ENCODE peak calls at places on chromosomes 3 and 15, in four cellular contexts. One of them, this sample, is unnamed. For H3K27me3, the result is how much of the 10 kb centered on the place peaks cover.

GRCh38 chr3:78941587-78941986 is 826.2 kb downstream of the ROBO1 start:
- DNase-seq in HCT116: no peak
- DNase-seq in PC-3: peak
- DNase-seq in SK-N-SH: no peak
- DNase-seq in this sample: no peak

GRCh38 chr3:126465928-126466564 is 9.6 kb downstream of the ZXDC start:
- DNase-seq in HCT116: no peak
- DNase-seq in PC-3: no peak
- DNase-seq in SK-N-SH: no peak
- DNase-seq in this sample: no peak

GRCh38 chr15:84666373-84666772 is 8.4 kb upstream of the NMB start:
- DNase-seq in HCT116: no peak
- DNase-seq in PC-3: no peak
- DNase-seq in SK-N-SH: no peak
- DNase-seq in this sample: no peak

GRCh38 chr15:36737430-36737891 is 158.0 kb downstream of the CDIN1 start:
- DNase-seq in HCT116: no peak
- DNase-seq in PC-3: peak
- DNase-seq in SK-N-SH: no peak
- DNase-seq in this sample: no peak

GRCh38 chr3:121490161-121490560 is 55.6 kb downstream of the POLQ start:
- DNase-seq in HCT116: no peak
- DNase-seq in PC-3: no peak
- DNase-seq in SK-N-SH: no peak
- DNase-seq in this sample: no peak

GRCh38 chr3:102629943-102630342 is 195.1 kb downstream of the ZPLD1 start:
- DNase-seq in HCT116: no peak
- DNase-seq in PC-3: no peak
- DNase-seq in SK-N-SH: no peak
- DNase-seq in this sample: no peak

GRCh38 chr3:188513662-188514328 is 359.8 kb downstream of the LPP start:
- DNase-seq in HCT116: no peak
- DNase-seq in PC-3: no peak
- DNase-seq in SK-N-SH: no peak
- DNase-seq in this sample: no peak

GRCh38 chr3:126391631-126392030 is 3.1 kb upstream of the CFAP100 start:
- DNase-seq in HCT116: no peak
- DNase-seq in PC-3: no peak
- DNase-seq in SK-N-SH: peak
- DNase-seq in this sample: no peak

GRCh38 chr3:194139085-194139976 is 3.4 kb downstream of the HES1 start:
- DNase-seq in HCT116: no peak
- DNase-seq in PC-3: peak
- DNase-seq in SK-N-SH: peak
- DNase-seq in this sample: no peak

GRCh38 chr3:14343338-14344112 is 58.9 kb upstream of the SLC6A6 start:
- DNase-seq in HCT116: no peak
- DNase-seq in PC-3: no peak
- DNase-seq in SK-N-SH: no peak
- DNase-seq in this sample: no peak

GRCh38 chr15:71891026-71891425 is 80.7 kb downstream of the NR2E3 start:
- DNase-seq in HCT116: no peak
- DNase-seq in PC-3: no peak
- DNase-seq in SK-N-SH: no peak
- DNase-seq in this sample: no peak

GRCh38 chr15:53378096-53378620 is 381.3 kb downstream of the WDR72 start:
- DNase-seq in HCT116: no peak
- DNase-seq in PC-3: no peak
- DNase-seq in SK-N-SH: no peak
- DNase-seq in this sample: no peak

GRCh38 chr15:55407631-55407948 is 569 bp downstream of the CCPG1 start:
- DNase-seq in HCT116: no peak
- DNase-seq in PC-3: no peak
- DNase-seq in SK-N-SH: no peak
- DNase-seq in this sample: no peak

GRCh38 chr3:87247086-87247781 is 20.1 kb downstream of the CHMP2B start:
- DNase-seq in HCT116: no peak
- DNase-seq in PC-3: peak
- DNase-seq in SK-N-SH: no peak
- DNase-seq in this sample: no peak

GRCh38 chr3:8490079-8490552 is 11.5 kb upstream of the LMCD1 start:
- DNase-seq in HCT116: no peak
- DNase-seq in PC-3: peak
- DNase-seq in SK-N-SH: no peak
- DNase-seq in this sample: peak

GRCh38 chr3:48694610-48695051 is 8.9 kb upstream of the NCKIPSD start:
- DNase-seq in HCT116: peak
- DNase-seq in PC-3: peak
- DNase-seq in SK-N-SH: peak
- DNase-seq in this sample: no peak

GRCh38 chr3:98969295-98969694 is 67.8 kb upstream of the DCBLD2 start:
- DNase-seq in HCT116: no peak
- DNase-seq in PC-3: no peak
- DNase-seq in SK-N-SH: no peak
- DNase-seq in this sample: no peak

GRCh38 chr15:83905874-83906273 is 252.0 kb downstream of the ADAMTSL3 start:
- DNase-seq in HCT116: no peak
- DNase-seq in PC-3: no peak
- DNase-seq in SK-N-SH: no peak
- DNase-seq in this sample: no peak

GRCh38 chr15:92051726-92052125 is 198.2 kb downstream of the SLCO3A1 start:
- DNase-seq in HCT116: no peak
- DNase-seq in PC-3: no peak
- DNase-seq in SK-N-SH: no peak
- DNase-seq in this sample: no peak

GRCh38 chr3:102180291-102180931 is 254.4 kb upstream of the ZPLD1 start:
- DNase-seq in HCT116: no peak
- DNase-seq in PC-3: peak
- DNase-seq in SK-N-SH: peak
- DNase-seq in this sample: no peak

GRCh38 chr3:171789759-171790505 is 20.4 kb downstream of the PLD1 start:
- DNase-seq in HCT116: no peak
- DNase-seq in PC-3: peak
- DNase-seq in SK-N-SH: no peak
- DNase-seq in this sample: no peak

GRCh38 chr15:40054746-40055575 is 16.0 kb upstream of the SRP14 start:
- DNase-seq in HCT116: no peak
- DNase-seq in PC-3: peak
- DNase-seq in SK-N-SH: no peak
- DNase-seq in this sample: no peak

GRCh38 chr15:26295331-26295730 is 432.2 kb upstream of the ATP10A start:
- DNase-seq in HCT116: no peak
- DNase-seq in PC-3: no peak
- DNase-seq in SK-N-SH: no peak
- DNase-seq in this sample: no peak

GRCh38 chr3:193851941-193852674 is 259.1 kb downstream of the OPA1 start:
- DNase-seq in HCT116: no peak
- DNase-seq in PC-3: peak
- DNase-seq in SK-N-SH: no peak
- DNase-seq in this sample: no peak

GRCh38 chr3:119033393-119034255 is 1.0 kb downstream of the IGSF11 start:
- DNase-seq in HCT116: no peak
- DNase-seq in PC-3: no peak
- DNase-seq in SK-N-SH: no peak
- DNase-seq in this sample: no peak

GRCh38 chr15:65940618-65940909 is 71.3 kb downstream of the RAB11A start:
- DNase-seq in HCT116: no peak
- DNase-seq in PC-3: peak
- DNase-seq in SK-N-SH: no peak
- DNase-seq in this sample: no peak

GRCh38 chr15:29090617-29091466 is 178.8 kb downstream of the NSMCE3 start:
- DNase-seq in HCT116: peak
- DNase-seq in PC-3: peak
- DNase-seq in SK-N-SH: peak
- DNase-seq in this sample: no peak

GRCh38 chr15:70519004-70519365 is 244.4 kb downstream of the UACA start:
- DNase-seq in HCT116: no peak
- DNase-seq in PC-3: no peak
- DNase-seq in SK-N-SH: no peak
- DNase-seq in this sample: no peak

GRCh38 chr3:149701977-149702350 is 44.1 kb upstream of the WWTR1 start:
- DNase-seq in HCT116: no peak
- DNase-seq in PC-3: peak
- DNase-seq in SK-N-SH: no peak
- DNase-seq in this sample: no peak

DNA sequence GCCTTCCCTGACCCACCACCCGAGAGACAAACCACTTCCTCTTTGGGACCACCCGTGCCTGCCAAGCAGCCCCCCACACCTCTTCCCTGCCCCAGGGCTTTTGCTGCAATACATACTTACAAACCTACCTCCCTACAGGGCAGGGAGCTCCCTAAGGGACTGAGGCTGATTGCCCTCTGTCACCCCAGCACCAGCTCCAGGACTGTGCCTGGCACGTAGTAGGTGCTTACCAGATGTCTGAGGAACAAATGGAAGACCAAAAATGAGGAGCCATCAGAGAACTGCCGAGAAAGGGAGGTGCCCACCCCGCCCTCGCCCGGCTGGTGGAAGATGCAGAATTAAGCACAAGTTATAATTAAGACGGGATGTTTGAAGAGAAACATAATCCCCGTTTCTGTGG is 130.0 kb upstream of the LINGO1 start:
- DNase-seq in HCT116: no peak
- DNase-seq in PC-3: no peak
- DNase-seq in SK-N-SH: no peak
- DNase-seq in this sample: no peak
- H3K27me3 ChIP-seq in HCT116: under half
- H3K27me3 ChIP-seq in PC-3: under half
- H3K27me3 ChIP-seq in SK-N-SH: under half
- H3K27me3 ChIP-seq in this sample: under half

DNA sequence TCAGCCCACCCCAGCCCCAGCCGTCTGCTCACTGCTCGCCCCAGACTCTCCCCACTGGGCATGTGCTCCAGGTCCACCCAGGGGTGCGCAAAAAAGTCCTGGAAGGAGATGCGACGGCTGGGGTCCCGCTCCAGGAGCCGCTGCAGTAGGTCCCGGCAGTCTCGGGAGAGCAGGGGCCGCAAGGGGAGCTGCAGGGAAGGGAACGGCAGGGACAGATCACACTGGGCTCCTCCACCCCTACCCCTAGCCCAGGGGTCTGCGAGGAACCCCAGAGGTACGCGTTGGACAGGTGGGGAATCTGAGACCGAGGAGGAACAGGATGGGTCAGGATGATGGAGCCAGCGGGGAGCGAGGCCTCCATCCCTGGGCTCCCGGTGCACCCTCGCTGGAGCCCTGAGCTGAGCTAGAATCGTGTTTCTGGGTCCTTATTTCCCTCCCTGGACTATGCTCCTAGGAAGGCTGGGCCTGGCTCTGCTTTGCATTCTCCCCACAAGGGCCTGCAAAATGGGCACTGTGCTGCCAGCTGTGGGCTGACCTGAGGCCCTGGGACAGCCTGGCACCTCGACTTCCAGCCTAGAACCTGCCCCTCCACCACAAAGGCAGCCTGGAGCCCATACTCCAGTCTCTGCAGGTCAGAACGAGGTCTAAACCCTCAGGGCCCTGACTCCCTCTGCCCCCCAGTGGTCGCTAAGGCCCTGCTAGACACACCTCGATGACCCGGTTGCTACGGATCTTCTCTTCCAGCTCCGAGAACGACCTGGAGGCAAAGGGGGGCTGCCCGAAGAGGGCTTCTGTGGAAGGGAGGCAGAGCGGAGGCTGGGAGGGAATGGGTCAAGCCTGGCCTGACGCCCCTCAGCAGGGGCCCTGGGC is 3.2 kb downstream of the ULK3 start:
- DNase-seq in HCT116: no peak
- DNase-seq in PC-3: no peak
- DNase-seq in SK-N-SH: no peak
- DNase-seq in this sample: no peak
- TF ChIP-seq CTCF in HCT116: no peak
- TF ChIP-seq CTCF in PC-3: peak
- TF ChIP-seq CTCF in SK-N-SH: no peak
- TF ChIP-seq CTCF in this sample: no peak

DNA sequence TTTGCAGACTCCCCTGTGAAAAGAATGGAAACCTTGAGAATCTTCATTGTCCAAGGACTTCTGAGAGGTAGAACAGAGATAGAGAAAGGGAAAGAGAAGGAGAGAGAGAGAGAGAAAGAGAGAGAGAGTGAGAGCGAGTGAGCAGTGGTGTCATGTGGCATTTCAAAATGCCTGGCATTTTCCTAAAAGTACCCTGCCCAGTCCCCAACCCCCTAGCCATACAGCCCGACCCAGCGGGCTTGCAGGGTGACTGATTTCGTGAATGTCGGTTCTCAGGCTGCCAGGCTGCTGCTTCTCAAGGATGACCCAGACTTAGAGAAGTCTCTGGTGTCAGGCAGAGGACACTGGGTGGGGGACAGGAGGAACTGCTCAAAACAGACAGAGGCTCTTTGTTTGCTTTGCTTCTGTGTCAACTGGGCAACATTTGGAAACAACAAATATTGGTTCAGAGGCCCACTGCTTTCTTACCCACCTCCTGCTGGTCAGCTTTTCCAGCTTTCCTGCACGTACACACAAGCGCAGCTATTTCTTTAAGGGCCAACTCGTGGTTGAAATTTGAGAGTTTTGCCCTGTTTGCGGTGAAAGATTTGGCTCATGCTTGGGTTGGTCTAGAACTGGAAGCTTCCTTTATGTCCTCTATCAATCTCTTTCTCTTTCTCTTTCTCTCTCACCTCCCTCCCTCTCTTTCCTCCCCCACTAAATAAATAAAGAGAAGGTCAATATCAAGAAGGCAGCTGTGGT is 3.7 kb upstream of the TF start:
- DNase-seq in HCT116: peak
- DNase-seq in PC-3: peak
- DNase-seq in SK-N-SH: no peak
- DNase-seq in this sample: no peak
- H3K4me3 ChIP-seq in HCT116: no peak
- H3K4me3 ChIP-seq in PC-3: no peak
- H3K4me3 ChIP-seq in SK-N-SH: no peak
- H3K4me3 ChIP-seq in this sample: no peak

GRCh38 chr3:31542246-31542645 is 9.5 kb downstream of the STT3B start:
- DNase-seq in HCT116: no peak
- DNase-seq in PC-3: no peak
- DNase-seq in SK-N-SH: no peak
- DNase-seq in this sample: no peak

GRCh38 chr3:31544634-31545033 is 11.9 kb downstream of the STT3B start:
- DNase-seq in HCT116: no peak
- DNase-seq in PC-3: no peak
- DNase-seq in SK-N-SH: no peak
- DNase-seq in this sample: no peak

GRCh38 chr3:31539275-31539674 is 6.5 kb downstream of the STT3B start:
- DNase-seq in HCT116: no peak
- DNase-seq in PC-3: no peak
- DNase-seq in SK-N-SH: no peak
- DNase-seq in this sample: no peak

GRCh38 chr3:31543375-31543774 is 10.7 kb downstream of the STT3B start:
- DNase-seq in HCT116: no peak
- DNase-seq in PC-3: no peak
- DNase-seq in SK-N-SH: no peak
- DNase-seq in this sample: no peak

DNA sequence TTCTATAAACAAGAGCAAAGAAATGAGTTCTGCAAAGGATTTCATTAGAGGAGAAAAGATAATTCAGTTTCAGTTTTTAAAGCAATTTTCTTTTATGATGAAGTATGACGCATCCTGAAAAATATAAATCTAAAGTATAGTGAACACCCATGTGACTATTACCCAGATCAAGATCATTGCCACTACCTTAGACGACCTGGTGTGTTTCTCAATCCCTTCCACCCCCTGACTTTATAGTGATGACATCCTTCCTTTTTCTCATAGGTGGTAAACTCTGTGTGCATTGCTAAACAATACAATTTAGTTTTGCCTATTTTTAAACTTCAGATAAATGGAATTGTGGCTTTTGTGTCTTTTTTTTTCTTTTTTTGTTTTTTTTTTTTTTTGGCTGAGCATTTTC is 8.4 kb downstream of the STT3B start:
- DNase-seq in HCT116: no peak
- DNase-seq in PC-3: peak
- DNase-seq in SK-N-SH: no peak
- DNase-seq in this sample: no peak
- H3K27me3 ChIP-seq in HCT116: under half
- H3K27me3 ChIP-seq in PC-3: under half
- H3K27me3 ChIP-seq in SK-N-SH: under half
- H3K27me3 ChIP-seq in this sample: under half